ENCODE peak calls at places on chromosomes 7 and 10, in four cellular contexts. R is nephron progenitor cell, J is GM13977, P is esophagus muscularis mucosa. O is an unnamed sample.

GRCh38 chr7:116501425-116502167 is 2.1 kb downstream of the CAV2 start:
- DNase-seq in R (no peak), J (no peak), P (no peak), O (peak; percentile 36)

GRCh38 chr10:10722422-10722821 is 295.2 kb upstream of the CELF2 start:
- DNase-seq in R (no peak), J (no peak), P (no peak), O (no peak)

GRCh38 chr10:131575877-131576276 is 264.4 kb upstream of the TCERG1L start:
- DNase-seq in R (no peak), J (no peak), P (no peak), O (no peak)

GRCh38 chr10:33273295-33274002 is 61.0 kb downstream of the NRP1 start:
- DNase-seq in R (no peak), J (no peak), P (peak; percentile 93), O (peak; percentile 85)

GRCh38 chr10:47449102-47449978 is 34.6 kb downstream of the ANXA8 start:
- DNase-seq in R (no peak), J (no peak), P (peak; percentile 80), O (no peak)

GRCh38 chr10:31928531-31929259 is at the start of gene ARHGAP12:
- DNase-seq in R (peak; percentile 96), J (peak; percentile 87), P (peak; percentile 97), O (peak; percentile 91)

GRCh38 chr10:71923138-71923692 is 41.0 kb upstream of the CHST3 start:
- DNase-seq in R (no peak), J (no peak), P (no peak), O (no peak)

GRCh38 chr7:87831127-87831526 is 45.0 kb downstream of the SLC25A40 start:
- DNase-seq in R (no peak), J (no peak), P (no peak), O (no peak)

GRCh38 chr10:69358148-69358795 is 58.4 kb downstream of the TACR2 start:
- DNase-seq in R (no peak), J (no peak), P (no peak), O (no peak)

GRCh38 chr10:14665304-14665703 is 109.4 kb downstream of the FAM107B start:
- DNase-seq in R (no peak), J (no peak), P (no peak), O (no peak)

GRCh38 chr10:96683065-96683464 is 37.2 kb downstream of the PIK3AP1 start:
- DNase-seq in R (no peak), J (no peak), P (no peak), O (no peak)

GRCh38 chr10:30437039-30437781 is 3.2 kb downstream of the MAP3K8 start:
- DNase-seq in R (no peak), J (no peak), P (no peak), O (no peak)

GRCh38 chr7:115038158-115038557 is 116.3 kb downstream of the MDFIC start:
- DNase-seq in R (no peak), J (no peak), P (no peak), O (no peak)

O was measured in BE2C.